ENCODE peak calls at places on chromosomes 6 and 20, in five cellular contexts. Q is thyroid gland, A is adrenal gland, I is sigmoid colon, Y is IMR-90. F is an unnamed sample.

GRCh38 chr6:21023210-21023609 is 489.0 kb downstream of the CDKAL1 start:
- DNase-seq in Q (no peak), A (no peak), I (no peak), Y (no peak), F (no peak)

GRCh38 chr6:51049288-51049982 is 230.8 kb downstream of the TFAP2B start:
- DNase-seq in Q (no peak), A (no peak), I (no peak), Y (no peak), F (no peak)

GRCh38 chr6:101429291-101429690 is 35.8 kb downstream of the GRIK2 start:
- DNase-seq in Q (no peak), A (no peak), I (no peak), Y (peak; percentile 49), F (no peak)

GRCh38 chr6:14079433-14079832 is 38.1 kb upstream of the CD83 start:
- DNase-seq in Q (no peak), A (no peak), I (no peak), Y (peak; percentile 53), F (no peak)

GRCh38 chr6:141682391-141682790 is 450.3 kb upstream of the GJE1 start:
- DNase-seq in Q (no peak), A (no peak), I (no peak), Y (no peak), F (no peak)

GRCh38 chr6:18343741-18344140 is 43.4 kb upstream of the RNF144B start:
- DNase-seq in Q (no peak), A (no peak), I (no peak), Y (peak; percentile 95), F (no peak)

GRCh38 chr6:40789143-40789764 is 202.1 kb upstream of the LRFN2 start:
- DNase-seq in Q (no peak), A (no peak), I (no peak), Y (no peak), F (no peak)

GRCh38 chr20:36574278-36575065 is 1.1 kb downstream of the TGIF2 start:
- DNase-seq in Q (peak; percentile 58), A (peak; percentile 58), I (peak; percentile 80), Y (peak; percentile 38), F (peak; percentile 82)

GRCh38 chr20:57242414-57242813 is 24.0 kb downstream of the BMP7 start:
- DNase-seq in Q (no peak), A (no peak), I (no peak), Y (no peak), F (no peak)

GRCh38 chr6:135213616-135214015 is 32.5 kb downstream of the MYB start:
- DNase-seq in Q (no peak), A (no peak), I (no peak), Y (no peak), F (no peak)
- H3K4me3 ChIP-seq in Q (no peak overlapping the region), A (no peak overlapping the region), I (no peak overlapping the region), Y (no peak overlapping the region), F (no peak overlapping the region)

DNA sequence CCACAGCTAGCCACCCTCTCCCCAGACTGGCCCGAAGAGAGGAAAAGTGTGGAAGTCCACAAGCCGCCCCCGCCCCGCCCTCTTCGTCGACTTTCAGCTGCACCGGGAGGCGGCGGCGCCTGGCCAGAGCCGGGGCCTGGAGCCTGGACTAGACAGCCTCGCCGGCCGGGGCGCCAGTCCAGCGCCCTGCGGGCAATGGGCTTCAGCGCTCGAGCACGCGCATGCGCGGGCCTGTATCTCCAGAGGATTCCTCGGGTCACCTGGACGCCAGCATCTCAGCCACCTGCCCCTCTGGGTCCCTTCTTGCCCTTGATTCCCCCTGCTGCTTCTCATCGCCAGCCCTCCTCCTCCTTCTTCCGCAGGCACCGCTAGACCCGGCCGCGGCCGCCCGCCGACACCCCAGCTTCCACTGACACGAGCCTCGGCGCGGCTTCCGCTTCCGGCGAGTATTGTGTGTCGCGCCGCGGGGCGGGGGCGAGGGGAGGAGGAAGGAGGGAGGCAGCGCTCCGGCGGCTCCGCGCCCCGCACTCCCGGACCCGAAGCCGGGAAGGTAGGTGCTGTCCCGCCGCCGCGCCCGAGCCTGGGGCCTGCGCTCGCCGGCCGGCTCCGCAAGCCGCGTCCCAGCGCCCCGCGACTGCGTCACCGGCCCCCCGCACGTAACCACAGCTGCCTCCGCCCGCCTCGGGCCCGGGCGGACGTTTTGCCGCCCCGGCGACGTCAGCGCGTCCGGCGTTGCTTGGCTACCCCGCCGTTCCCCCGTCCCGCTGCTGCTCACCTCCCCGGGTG is at the start of gene TRIM39:
- DNase-seq in Q (peak; percentile 85), A (peak; percentile 86), I (peak; percentile 92), Y (peak; percentile 84), F (peak; percentile 89)
- TF ChIP-seq POLR2A in Q (peak; percentile 83), A (peak; percentile 78), I (peak; percentile 74), Y (peak; percentile 83), F (peak; percentile 88)

GRCh38 chr6:2162089-2162465 is 83.3 kb downstream of the GMDS start:
- DNase-seq in Q (no peak), A (no peak), I (no peak), Y (no peak), F (no peak)
- H3K9me3 ChIP-seq in Q (no peaks in the 10 kb centered on the region), A (no peaks in the 10 kb centered on the region), I (no peaks in the 10 kb centered on the region), Y (no peaks in the 10 kb centered on the region), F (no peaks in the 10 kb centered on the region)

GRCh38 chr20:37915800-37916570 is 13.1 kb downstream of the VSTM2L start:
- DNase-seq in Q (no peak), A (no peak), I (no peak), Y (no peak), F (no peak)
- H3K4me3 ChIP-seq in Q (no peak overlapping the region), A (no peak overlapping the region), I (no peak overlapping the region), Y (no peak overlapping the region), F (no peak overlapping the region)

GRCh38 chr6:7879043-7879442 is 31.5 kb downstream of the TXNDC5 start:
- DNase-seq in Q (no peak), A (no peak), I (no peak), Y (no peak), F (no peak)
- TF ChIP-seq POLR2A in Q (no peak), A (no peak), I (no peak), Y (no peak), F (no peak)

GRCh38 chr6:159321267-159321666 is 152.1 kb downstream of the FNDC1 start:
- DNase-seq in Q (no peak), A (no peak), I (no peak), Y (no peak), F (no peak)

GRCh38 chr6:159328052-159328451 is 158.9 kb downstream of the FNDC1 start:
- DNase-seq in Q (no peak), A (no peak), I (no peak), Y (no peak), F (no peak)

DNA sequence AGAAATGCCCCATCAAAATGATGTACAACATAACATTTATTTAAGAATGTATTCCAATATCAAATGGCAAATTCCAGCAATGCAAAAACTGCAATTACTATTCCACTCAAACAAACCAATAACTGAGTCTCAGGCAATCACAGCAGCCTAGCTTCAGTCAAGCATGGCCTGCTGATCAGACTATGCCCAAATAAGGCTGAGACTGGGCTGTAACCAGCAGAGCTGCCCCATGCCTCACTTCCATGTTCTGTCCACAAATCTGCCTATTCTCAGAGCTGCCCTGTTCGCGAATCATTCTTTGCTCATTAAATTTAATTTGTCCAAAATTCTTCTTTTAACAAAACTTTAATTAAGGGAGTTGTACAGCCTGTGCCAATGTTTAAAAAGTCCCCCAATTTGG is 155.4 kb downstream of the FNDC1 start:
- DNase-seq in Q (no peak), A (no peak), I (no peak), Y (no peak), F (no peak)
- H3K9me3 ChIP-seq in Q (no peaks in the 10 kb centered on the region), A (no peaks in the 10 kb centered on the region), I (no peaks in the 10 kb centered on the region), Y (no peaks in the 10 kb centered on the region), F (no peaks in the 10 kb centered on the region)

DNA sequence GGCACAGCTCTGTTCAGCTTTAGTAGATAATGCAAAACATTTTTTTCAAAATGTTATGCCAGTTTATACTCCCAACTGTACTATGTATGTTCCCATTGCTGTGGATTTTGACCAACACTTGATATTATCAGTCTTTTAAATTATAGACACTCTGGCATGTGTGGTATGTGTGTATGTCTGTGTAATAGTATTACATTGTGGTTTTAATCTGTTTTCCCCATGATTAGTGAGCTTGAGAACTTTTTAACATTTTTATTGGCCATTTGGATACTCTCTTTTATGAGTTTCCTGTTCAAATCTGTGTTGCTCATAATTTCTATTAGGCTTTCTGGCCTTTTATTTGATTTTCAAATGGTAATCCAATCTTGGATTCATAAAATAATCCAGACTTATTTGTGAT is 69.2 kb upstream of the TXNDC5 start:
- DNase-seq in Q (no peak), A (no peak), I (no peak), Y (no peak), F (no peak)
- H3K4me3 ChIP-seq in Q (no peak overlapping the region), A (no peak overlapping the region), I (no peak overlapping the region), Y (no peak overlapping the region), F (no peak overlapping the region)

GRCh38 chr6:75246386-75246785 is 2.8 kb upstream of the COX7A2 start:
- DNase-seq in Q (no peak), A (no peak), I (no peak), Y (no peak), F (no peak)

GRCh38 chr6:75244063-75244575 is 518 bp upstream of the COX7A2 start:
- DNase-seq in Q (no peak), A (no peak), I (no peak), Y (peak; percentile 12), F (no peak)

DNA sequence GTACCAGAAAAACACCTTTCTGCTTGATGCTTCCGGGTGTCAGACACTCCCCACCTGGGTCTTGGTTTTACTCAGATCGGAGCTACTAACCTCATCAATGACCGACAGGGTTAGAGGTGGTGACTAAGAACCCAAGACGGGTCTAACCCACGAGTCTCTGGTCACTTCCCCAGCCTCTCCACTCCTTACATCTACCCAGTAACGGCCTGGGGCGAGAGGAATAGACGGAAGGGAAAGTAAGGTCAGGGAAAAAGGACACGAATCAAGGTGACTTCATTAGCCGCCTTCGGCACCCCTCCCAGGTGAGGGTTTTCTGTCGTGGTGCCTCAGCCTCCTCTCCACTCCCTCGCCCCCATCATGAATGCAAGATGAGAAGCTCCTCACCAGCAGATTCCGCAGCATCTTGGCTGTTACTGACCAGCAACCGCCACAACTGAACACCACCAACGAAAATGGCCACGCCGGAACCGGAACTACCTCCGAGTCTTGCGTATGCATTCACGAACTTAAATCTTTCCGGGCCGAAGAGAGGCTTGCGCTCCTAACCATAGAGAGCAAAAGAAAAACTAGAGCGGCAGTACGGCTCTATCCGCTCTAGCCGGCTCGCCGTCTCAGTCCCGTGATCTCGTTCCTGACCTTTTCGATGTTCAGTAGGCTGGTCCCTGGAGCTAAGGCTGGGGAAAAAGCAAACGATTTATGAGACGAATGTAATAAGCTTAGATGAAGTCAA is at the start of gene COX7A2:
- DNase-seq in Q (peak; percentile 90), A (peak; percentile 94), I (peak; percentile 96), Y (peak; percentile 98), F (peak; percentile 87)
- TF ChIP-seq POLR2A in Q (peak; percentile 88), A (peak; percentile 89), I (peak; percentile 82), Y (peak; percentile 97), F (peak; percentile 90)